ENCODE peak calls at places on chromosomes 13 and 19, in nine cellular contexts. Y, K, R, G, A, Q, B, F and P are unnamed samples.

GRCh38 chr13:75226755-75227435 is 255.1 kb downstream of the TBC1D4 start:
- DNase-seq in B (peak), A (no peak), K (no peak), Y (peak), F (no peak), Q (no peak), G (no peak), R (no peak), P (no peak)

GRCh38 chr13:79936368-79937136 is 404.4 kb downstream of the SPRY2 start:
- DNase-seq in K (no peak), F (no peak), R (peak), A (no peak), B (peak), Q (no peak), Y (no peak), G (peak), P (no peak)

GRCh38 chr13:66805657-66806056 is 424.5 kb downstream of the PCDH9 start:
- DNase-seq in Y (no peak), F (no peak), Q (peak), R (no peak), A (no peak), B (no peak), K (no peak), G (peak), P (no peak)

GRCh38 chr19:36986131-36986530 is 70.0 kb downstream of the ZNF568 start:
- DNase-seq in G (no peak), F (no peak), A (no peak), B (no peak), K (no peak), Q (no peak), R (no peak), Y (no peak), P (no peak)

GRCh38 chr19:11370744-11371143 is 3.7 kb upstream of the SWSAP1 start:
- DNase-seq in F (no peak), Q (no peak), Y (no peak), G (no peak), B (no peak), A (no peak), K (no peak), R (no peak), P (no peak)

GRCh38 chr13:99258946-99259345 is 767 bp upstream of the GPR18 start:
- DNase-seq in R (no peak), K (no peak), Q (no peak), B (no peak), A (no peak), Y (peak), F (no peak), G (no peak), P (no peak)

GRCh38 chr13:97798836-97799235 is 154.6 kb upstream of the IPO5 start:
- DNase-seq in F (no peak), K (no peak), G (no peak), Q (no peak), A (no peak), R (no peak), B (no peak), Y (no peak), P (no peak)

GRCh38 chr13:45004096-45004495 is 14.8 kb downstream of the GPALPP1 start:
- DNase-seq in A (no peak), F (no peak), R (no peak), Y (no peak), B (no peak), Q (no peak), K (no peak), G (no peak), P (no peak)

GRCh38 chr19:51709575-51709974 is 14.2 kb downstream of the HAS1 start:
- DNase-seq in F (no peak), Q (no peak), R (no peak), Y (no peak), B (no peak), A (no peak), G (no peak), K (no peak), P (no peak)

GRCh38 chr19:11209892-11210655 is 12.7 kb upstream of the KANK2 start:
- DNase-seq in B (no peak), R (no peak), A (no peak), Y (no peak), K (no peak), Q (no peak), G (no peak), F (no peak), P (no peak)

GRCh38 chr19:16005925-16006324 is 57.1 kb downstream of the OR10H4 start:
- DNase-seq in Y (no peak), Q (no peak), R (no peak), B (no peak), F (no peak), A (no peak), G (no peak), K (no peak), P (no peak)

GRCh38 chr19:51247972-51248371 is 2.9 kb upstream of the SIGLECL1 start:
- DNase-seq in Y (no peak), F (no peak), Q (no peak), K (no peak), G (no peak), A (no peak), B (no peak), R (no peak), P (no peak)

GRCh38 chr19:34733266-34733825 is 697 bp upstream of the ZNF181 start:
- DNase-seq in G (no peak), R (no peak), F (no peak), Q (no peak), Y (peak), B (no peak), A (no peak), K (no peak), P (peak)

GRCh38 chr19:40954573-40954972 is 36.5 kb upstream of the CYP2B6 start:
- DNase-seq in F (no peak), A (no peak), R (no peak), G (no peak), K (no peak), B (no peak), Q (no peak), Y (no peak), P (peak)

GRCh38 chr13:45623516-45624090 is 8.1 kb upstream of the ERICH6B start:
- DNase-seq in F (no peak), R (peak), Q (no peak), B (no peak), A (no peak), Y (peak), G (no peak), K (no peak), P (peak)

GRCh38 chr19:30666301-30666803 is 294.2 kb downstream of the ZNF536 start:
- DNase-seq in F (no peak), G (peak), Y (peak), R (peak), B (peak), A (peak), K (peak), Q (peak), P (no peak)

GRCh38 chr19:10404888-10405808 is 1.8 kb upstream of the CDC37 start:
- DNase-seq in R (no peak), A (no peak), K (no peak), Y (no peak), F (no peak), G (no peak), Q (no peak), B (no peak), P (no peak)

GRCh38 chr19:41328818-41329220 is 18.8 kb downstream of the CCDC97 start:
- DNase-seq in Q (no peak), A (no peak), G (no peak), R (no peak), B (no peak), Y (peak), K (no peak), F (no peak), P (no peak)

GRCh38 chr19:10554760-10555612 is 10.8 kb downstream of the KRI1 start:
- DNase-seq in K (no peak), B (no peak), G (no peak), F (no peak), Y (peak), Q (no peak), R (no peak), A (no peak), P (no peak)

GRCh38 chr13:60654405-60654804 is 257.4 kb downstream of the TDRD3 start:
- DNase-seq in Y (peak), Q (peak), B (peak), G (peak), F (no peak), R (no peak), A (no peak), K (no peak), P (no peak)

GRCh38 chr13:53174550-53174949 is 145.9 kb downstream of the OLFM4 start:
- DNase-seq in B (no peak), Y (no peak), A (no peak), F (no peak), Q (no peak), R (no peak), K (no peak), G (no peak), P (no peak)

GRCh38 chr13:32448224-32448623 is 20.3 kb upstream of the N4BP2L1 start:
- DNase-seq in Y (no peak), G (no peak), Q (no peak), A (no peak), K (no peak), R (no peak), F (no peak), B (no peak), P (no peak)

GRCh38 chr19:12933287-12934072 is at the start of gene FARSA:
- DNase-seq in F (peak), B (peak), R (peak), A (peak), Q (peak), K (peak), Y (peak), G (peak), P (peak)
- TF ChIP-seq POLR2A in F (peak), B (peak), R (peak), A (peak), Q (no peak), K (peak), Y (peak), G (peak), P (peak)

DNA sequence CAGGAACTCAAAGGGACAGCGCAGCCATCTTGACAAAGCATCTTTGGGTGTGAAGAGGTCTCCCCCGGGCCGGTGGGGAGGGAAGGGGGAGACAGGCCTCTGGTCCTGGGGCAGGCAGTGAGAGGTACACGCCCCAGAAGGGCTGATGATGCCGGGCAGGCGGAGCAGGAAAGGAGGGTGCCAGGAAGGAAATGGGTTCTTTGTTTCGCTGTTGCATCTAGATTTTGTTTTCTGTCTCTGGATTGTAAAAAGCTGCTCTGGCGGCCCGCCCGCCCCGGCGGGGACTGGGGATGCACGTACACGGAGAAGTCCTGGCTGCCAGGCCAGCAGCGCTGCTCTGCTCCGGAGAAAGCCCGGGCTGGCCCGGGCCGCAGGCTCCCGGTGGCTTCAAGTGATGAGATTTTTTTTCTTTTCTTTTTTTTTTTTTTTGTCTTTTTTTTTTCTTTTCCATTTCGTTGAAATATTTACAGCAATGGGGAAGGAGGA is 13.2 kb upstream of the ASF1B start:
- DNase-seq in A (peak), Y (no peak), R (no peak), K (peak), B (no peak), F (no peak), Q (peak), G (peak), P (no peak)
- TF ChIP-seq POLR2A in A (no peak), Y (no peak), R (no peak), K (no peak), B (no peak), F (no peak), Q (no peak), G (no peak), P (no peak)

DNA sequence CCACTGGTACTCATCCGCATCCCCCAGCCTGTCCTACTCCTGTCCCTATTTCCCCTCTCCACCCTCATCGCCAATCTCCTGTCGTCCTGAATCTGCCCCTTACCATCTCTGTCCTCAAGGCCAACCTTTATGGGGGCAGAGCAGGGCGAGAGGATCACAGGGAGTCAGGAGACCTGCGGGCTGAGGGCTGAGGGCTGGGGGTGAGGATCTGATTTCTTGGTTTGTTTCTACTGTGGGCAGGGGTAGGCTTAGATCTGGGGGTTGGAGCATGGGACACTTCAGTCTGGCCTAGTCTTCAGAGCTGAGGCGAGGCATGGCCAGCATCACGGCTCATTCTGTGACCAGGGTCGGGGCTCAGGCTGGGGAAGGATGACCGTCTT is 16.5 kb upstream of the ERCC1 start:
- DNase-seq in R (no peak), A (no peak), Y (no peak), F (no peak), B (no peak), Q (no peak), G (no peak), K (no peak), P (no peak)
- TF ChIP-seq POLR2A in R (no peak), A (no peak), Y (no peak), F (no peak), B (no peak), Q (no peak), G (no peak), K (no peak), P (no peak)

GRCh38 chr19:45271098-45271497 is 20.0 kb downstream of the MARK4 start:
- DNase-seq in Q (no peak), B (no peak), Y (no peak), G (no peak), F (no peak), A (no peak), R (no peak), K (no peak), P (no peak)
- TF ChIP-seq POLR2A in Q (no peak), B (no peak), Y (no peak), G (no peak), F (no peak), A (no peak), R (no peak), K (no peak), P (no peak)

GRCh38 chr13:20521388-20521787 is 4.3 kb downstream of the CRYL1 start:
- DNase-seq in Y (peak), B (no peak), K (no peak), R (no peak), F (no peak), A (no peak), G (no peak), Q (no peak), P (no peak)

GRCh38 chr13:20526664-20527063 is 1.0 kb upstream of the CRYL1 start:
- DNase-seq in F (no peak), A (no peak), Y (no peak), G (no peak), R (no peak), B (no peak), Q (no peak), K (no peak), P (no peak)

GRCh38 chr13:20528451-20528850 is 2.8 kb upstream of the CRYL1 start:
- DNase-seq in A (no peak), G (no peak), Y (no peak), B (no peak), K (no peak), R (no peak), Q (no peak), F (no peak), P (no peak)

GRCh38 chr13:20525144-20525600 is 485 bp downstream of the CRYL1 start:
- DNase-seq in R (no peak), Q (peak), K (no peak), G (peak), F (no peak), A (peak), B (no peak), Y (no peak), P (peak)

DNA sequence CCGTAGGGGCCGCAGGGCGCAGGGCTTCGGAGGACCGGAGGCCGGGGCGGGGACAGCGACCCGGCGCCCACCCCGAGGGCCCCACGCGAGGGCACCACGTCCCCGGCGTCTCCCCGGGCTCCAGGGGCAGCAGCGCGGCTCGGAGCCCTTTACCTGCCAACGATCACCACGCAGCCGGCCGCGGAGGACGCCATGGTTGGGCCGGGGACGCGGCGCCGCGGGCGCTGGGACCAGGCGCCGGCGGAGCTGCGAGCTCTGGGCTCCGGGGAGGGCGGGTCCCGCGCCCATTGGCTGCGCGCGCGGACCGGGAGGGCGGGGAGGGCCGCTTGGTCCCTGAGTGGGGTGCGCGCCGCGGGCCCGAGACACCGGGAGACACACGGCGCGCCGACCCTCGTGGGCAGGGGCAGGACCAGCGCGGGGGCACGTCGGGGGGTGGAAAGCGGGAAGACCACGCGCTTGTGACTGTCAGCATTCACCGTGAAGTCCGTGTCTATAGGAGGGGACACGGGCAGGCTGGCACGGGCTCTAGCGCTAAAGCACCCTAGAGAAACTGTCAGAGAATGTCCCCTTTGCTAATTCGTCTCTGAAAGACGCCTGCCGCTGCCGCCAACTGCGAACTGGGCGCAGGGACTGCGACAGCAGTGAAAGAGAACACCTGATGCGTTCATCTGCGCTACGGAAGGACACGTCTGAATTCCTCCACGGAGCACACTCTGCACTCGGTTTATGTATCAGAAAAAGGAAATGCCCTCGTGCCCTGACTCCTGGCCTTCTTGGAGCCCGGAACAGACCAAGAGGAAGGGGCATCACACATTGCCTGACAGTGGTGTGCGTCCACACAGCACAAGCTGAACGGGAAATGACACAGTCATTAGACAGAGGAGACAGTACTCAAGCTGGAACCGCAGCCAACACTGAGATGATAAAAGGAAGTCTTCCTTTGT is at the start of gene CRYL1:
- DNase-seq in Y (peak), K (peak), F (peak), R (peak), G (peak), Q (peak), A (peak), B (peak), P (peak)
- TF ChIP-seq POLR2A in Y (peak), K (peak), F (no peak), R (peak), G (peak), Q (no peak), A (peak), B (peak), P (peak)

GRCh38 chr19:14272623-14273022 is 66.7 kb upstream of the ADGRL1 start:
- DNase-seq in Y (no peak), F (no peak), Q (no peak), K (no peak), A (no peak), B (no peak), G (no peak), R (no peak), P (no peak)
- TF ChIP-seq POLR2A in Y (no peak), F (no peak), Q (no peak), K (no peak), A (no peak), B (no peak), G (no peak), R (no peak), P (no peak)